ENCODE peak calls at places on chromosomes 6 and 20, in ten cellular contexts. O is fibroblast of pulmonary artery, I is HFF-Myc, X is AG04450, K is lung, R is progenitor cell of endocrine pancreas, V is Calu3, P is fibroblast of mammary gland, H is Peyer's patch, J is cardiac muscle cell. S is an unnamed sample.

GRCh38 chr20:9408422-9409300 is 105.7 kb upstream of the LAMP5 start:
- DNase-seq in R (no peak), X (no peak), O (peak; percentile 25), I (no peak), H (no peak), V (no peak), P (peak; percentile 86), K (no peak), J (peak; percentile 48), S (no peak)

GRCh38 chr6:39296745-39297640 is 17.2 kb downstream of the KCNK17 start:
- DNase-seq in P (peak; percentile 47), X (no peak), H (no peak), K (peak; percentile 33), V (no peak), O (peak; percentile 9), I (no peak), J (peak; percentile 25), R (no peak), S (peak; percentile 87)

GRCh38 chr6:78629154-78629721 is 238.1 kb upstream of the IRAK1BP1 start:
- DNase-seq in P (peak; percentile 34), I (no peak), X (no peak), J (peak; percentile 65), K (no peak), V (no peak), H (peak; percentile 42), O (peak; percentile 54), R (no peak), S (peak; percentile 71)

GRCh38 chr6:11185204-11185842 is 47.1 kb downstream of the NEDD9 start:
- DNase-seq in I (no peak), O (no peak), K (no peak), X (no peak), V (no peak), J (no peak), H (no peak), R (no peak), P (no peak), S (no peak)

GRCh38 chr20:1718604-1719384 is 61.2 kb upstream of the SIRPG start:
- DNase-seq in X (no peak), V (no peak), P (peak; percentile 98), O (peak; percentile 40), I (peak; percentile 33), K (peak; percentile 28), R (no peak), J (peak; percentile 49), H (no peak), S (no peak)

GRCh38 chr20:4050581-4050980 is 35.2 kb upstream of the RNF24 start:
- DNase-seq in J (no peak), X (no peak), O (no peak), K (no peak), V (no peak), I (no peak), R (no peak), P (no peak), H (peak; percentile 7), S (no peak)

GRCh38 chr6:90088009-90088408 is 193.7 kb downstream of the GJA10 start:
- DNase-seq in V (no peak), J (peak; percentile 71), X (peak; percentile 46), P (peak; percentile 95), R (no peak), H (no peak), K (no peak), I (peak; percentile 74), O (peak; percentile 84), S (no peak)

GRCh38 chr6:169993861-169994481 is 242.5 kb downstream of the ERMARD start:
- DNase-seq in R (no peak), K (no peak), I (no peak), X (no peak), V (no peak), O (no peak), H (peak; percentile 37), J (no peak), P (no peak), S (no peak)

GRCh38 chr20:46040902-46041535 is 12.0 kb downstream of the SLC12A5 start:
- DNase-seq in K (no peak), J (peak; percentile 61), H (no peak), V (peak; percentile 77), O (peak; percentile 53), X (no peak), P (peak; percentile 25), R (peak; percentile 79), I (no peak), S (no peak)

GRCh38 chr20:24160563-24161355 is 172.2 kb upstream of the GGTLC1 start:
- DNase-seq in O (peak; percentile 74), K (peak; percentile 48), H (peak; percentile 57), V (peak; percentile 10), R (peak; percentile 37), X (peak; percentile 29), I (no peak), J (peak; percentile 79), P (peak; percentile 61), S (no peak)

GRCh38 chr6:43076928-43077809 is 1.1 kb downstream of the PTK7 start:
- DNase-seq in P (peak; percentile 44), H (no peak), K (peak; percentile 42), V (peak; percentile 47), O (peak; percentile 44), X (no peak), J (peak; percentile 54), R (peak; percentile 51), I (no peak), S (no peak)

GRCh38 chr6:169145991-169146501 is 107.6 kb downstream of the THBS2 start:
- DNase-seq in J (peak; percentile 92), V (no peak), R (no peak), O (peak; percentile 57), I (peak; percentile 60), K (no peak), X (no peak), P (peak; percentile 59), H (no peak), S (no peak)

GRCh38 chr6:63744810-63745209 is 109.2 kb downstream of the PHF3 start:
- DNase-seq in P (no peak), V (no peak), J (no peak), I (no peak), H (no peak), K (no peak), R (no peak), O (no peak), X (no peak), S (no peak)

GRCh38 chr6:116500969-116501433 is 10.4 kb upstream of the CALHM5 start:
- DNase-seq in R (no peak), P (peak; percentile 38), I (no peak), X (no peak), V (peak; percentile 65), J (peak; percentile 21), O (no peak), K (no peak), H (no peak), S (no peak)

GRCh38 chr6:168133186-168133585 is 54.2 kb upstream of the FRMD1 start:
- DNase-seq in P (peak; percentile 41), V (no peak), H (peak; percentile 43), X (no peak), R (peak; percentile 8), O (peak; percentile 66), K (no peak), J (peak; percentile 78), I (no peak), S (peak; percentile 69)

GRCh38 chr6:168130683-168131371 is 51.8 kb upstream of the FRMD1 start:
- DNase-seq in O (no peak), V (no peak), I (no peak), J (no peak), H (peak; percentile 30), X (no peak), K (no peak), R (peak; percentile 6), P (no peak), S (peak; percentile 53)

GRCh38 chr6:168133707-168134398 is 54.8 kb upstream of the FRMD1 start:
- DNase-seq in K (no peak), P (no peak), I (no peak), O (peak; percentile 11), V (no peak), H (peak; percentile 40), X (no peak), R (peak; percentile 5), J (peak; percentile 6), S (peak; percentile 61)

GRCh38 chr6:168131464-168132415 is 52.7 kb upstream of the FRMD1 start:
- DNase-seq in I (no peak), R (peak; percentile 7), X (no peak), P (no peak), H (peak; percentile 33), J (peak; percentile 28), V (no peak), K (peak; percentile 24), O (no peak), S (peak; percentile 70)

GRCh38 chr6:168132531-168133184 is 53.6 kb upstream of the FRMD1 start:
- DNase-seq in H (peak; percentile 57), V (peak; percentile 67), J (peak; percentile 94), K (peak; percentile 46), P (peak; percentile 67), R (peak; percentile 11), I (no peak), O (peak; percentile 88), X (peak; percentile 20), S (peak; percentile 76)
- TF ChIP-seq CTCF in H (peak; percentile 62), V (peak; percentile 42), J (peak; percentile 40), K (peak; percentile 28), P (peak; percentile 11), R (peak; percentile 55), I (no peak), O (peak; percentile 43), X (peak; percentile 38), S (peak; percentile 8)

GRCh38 chr6:86937219-86938079 is at the start of gene HTR1E:
- DNase-seq in O (peak; percentile 27), K (peak; percentile 29), R (peak; percentile 71), I (no peak), J (peak; percentile 39), P (peak; percentile 17), X (no peak), V (peak; percentile 66), H (no peak), S (no peak)
- TF ChIP-seq CTCF in O (peak; percentile 48), K (no peak), R (peak; percentile 90), I (peak; percentile 53), J (peak; percentile 56), P (peak; percentile 48), X (peak; percentile 51), V (no peak), H (no peak), S (peak; percentile 30)

GRCh38 chr20:325889-326644 is 715 bp downstream of the SOX12 start:
- DNase-seq in I (no peak), P (peak; percentile 59), K (peak; percentile 55), H (peak; percentile 80), R (peak; percentile 55), V (peak; percentile 55), X (no peak), O (peak; percentile 65), J (peak; percentile 76), S (peak; percentile 86)
- TF ChIP-seq CTCF in I (no peak), P (no peak), K (no peak), H (no peak), R (no peak), V (no peak), X (no peak), O (no peak), J (no peak), S (no peak)

GRCh38 chr6:130628862-130629261 is 198.3 kb upstream of the SMLR1 start:
- DNase-seq in V (no peak), R (no peak), P (no peak), H (no peak), O (no peak), I (no peak), J (no peak), X (no peak), K (no peak), S (no peak)

GRCh38 chr6:130629640-130630039 is 197.6 kb upstream of the SMLR1 start:
- DNase-seq in O (no peak), P (no peak), K (no peak), V (no peak), J (no peak), I (no peak), H (no peak), X (no peak), R (no peak), S (no peak)

GRCh38 chr6:130632288-130632687 is 194.9 kb upstream of the SMLR1 start:
- DNase-seq in V (no peak), H (no peak), K (no peak), O (no peak), R (no peak), I (no peak), X (no peak), J (peak; percentile 3), P (no peak), S (no peak)

GRCh38 chr6:130632897-130633296 is 194.3 kb upstream of the SMLR1 start:
- DNase-seq in I (no peak), H (no peak), V (no peak), K (no peak), R (no peak), O (no peak), J (peak; percentile 2), P (no peak), X (no peak), S (no peak)
- TF ChIP-seq CTCF in I (no peak), H (no peak), V (no peak), K (no peak), R (no peak), O (no peak), J (no peak), P (no peak), X (no peak), S (no peak)